ENCODE peak calls at places on chromosomes 5 and 9, in five cellular contexts. Z, V, R, Y and A are unnamed samples.
A peak's percentile ranks its signal among the peaks of the same experiment; 100 is the strongest.

GRCh38 chr9:110142253-110142652 is 65.7 kb downstream of the C9orf152 start:
- DNase-seq in Z (no peak), V (no peak), R (no peak), Y (no peak), A (no peak)

GRCh38 chr9:111603041-111603440 is 3.6 kb upstream of the PTGR1 start:
- DNase-seq in Z (no peak), V (peak; percentile 26), R (no peak), Y (no peak), A (no peak)

GRCh38 chr5:179275941-179276837 is 69.1 kb downstream of the ADAMTS2 start:
- DNase-seq in Z (peak; percentile 98), V (peak; percentile 98), R (peak; percentile 79), Y (no peak), A (no peak)

GRCh38 chr5:61817472-61818326 is 485.6 kb downstream of the ZSWIM6 start:
- DNase-seq in Z (peak; percentile 59), V (peak; percentile 70), R (peak; percentile 74), Y (peak; percentile 84), A (peak; percentile 46)

GRCh38 chr5:173333900-173334685 is 5.9 kb upstream of the STC2 start:
- DNase-seq in Z (peak; percentile 83), V (peak; percentile 80), R (no peak), Y (no peak), A (peak; percentile 17)

GRCh38 chr5:60494144-60494543 is 205.8 kb downstream of the DEPDC1B start:
- DNase-seq in Z (no peak), V (no peak), R (no peak), Y (no peak), A (no peak)

GRCh38 chr5:113223831-113224604 is 210.8 kb downstream of the TSSK1B start:
- DNase-seq in Z (no peak), V (no peak), R (no peak), Y (no peak), A (no peak)

GRCh38 chr5:103890313-103890712 is 327.7 kb upstream of the NUDT12 start:
- DNase-seq in Z (no peak), V (no peak), R (no peak), Y (no peak), A (no peak)

GRCh38 chr9:91034976-91035824 is 233.6 kb downstream of the SYK start:
- DNase-seq in Z (no peak), V (no peak), R (peak; percentile 47), Y (no peak), A (no peak)

GRCh38 chr9:1837453-1838084 is 177.6 kb upstream of the SMARCA2 start:
- DNase-seq in Z (peak; percentile 18), V (peak; percentile 26), R (no peak), Y (peak; percentile 39), A (peak; percentile 6)

GRCh38 chr9:123105490-123105889 is 72.0 kb downstream of the GPR21 start:
- DNase-seq in Z (no peak), V (no peak), R (no peak), Y (no peak), A (no peak)

GRCh38 chr9:99421369-99421768 is 199.3 kb downstream of the SEC61B start:
- DNase-seq in Z (no peak), V (no peak), R (no peak), Y (no peak), A (no peak)

GRCh38 chr9:96491079-96491879 is 41.3 kb downstream of the HABP4 start:
- DNase-seq in Z (peak; percentile 79), V (peak; percentile 67), R (no peak), Y (no peak), A (no peak)

GRCh38 chr5:57434227-57434640 is 48.4 kb downstream of the ACTBL2 start:
- DNase-seq in Z (no peak), V (peak; percentile 93), R (no peak), Y (no peak), A (no peak)

GRCh38 chr5:41252036-41252435 is 38.7 kb upstream of the C6 start:
- DNase-seq in Z (peak; percentile 28), V (peak; percentile 26), R (no peak), Y (no peak), A (no peak)

GRCh38 chr9:17019398-17019797 is 115.4 kb upstream of the CNTLN start:
- DNase-seq in Z (no peak), V (no peak), R (no peak), Y (no peak), A (no peak)

GRCh38 chr5:159469496-159470370 is 139.4 kb upstream of the IL12B start:
- DNase-seq in Z (no peak), V (no peak), R (no peak), Y (peak; percentile 36), A (no peak)

DNA sequence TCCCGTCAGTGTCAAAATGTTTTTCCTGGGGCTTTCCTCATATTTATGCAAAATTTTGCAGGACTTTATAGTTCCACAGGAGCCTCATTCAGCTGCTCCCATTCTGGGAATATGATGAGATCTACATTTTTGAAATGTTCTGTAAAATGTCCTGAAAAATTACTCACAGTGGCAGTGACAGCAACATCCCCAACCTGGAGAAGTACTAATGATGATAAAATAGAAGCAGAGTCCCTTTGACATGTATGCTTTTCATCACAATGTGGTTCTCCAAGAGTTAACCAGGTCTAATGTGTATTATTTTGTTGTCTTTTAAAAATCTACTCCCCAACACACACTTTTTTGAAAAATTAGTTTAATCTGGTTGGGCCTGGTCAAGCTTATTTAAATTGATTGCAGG is 36.1 kb downstream of the RORB start:
- DNase-seq in Z (no peak), V (no peak), R (no peak), Y (no peak), A (no peak)
- H3K4me3 ChIP-seq in Z (no peak overlapping the region), V (no peak overlapping the region), R (no peak overlapping the region), Y (no peak overlapping the region), A (no peak overlapping the region)

GRCh38 chr9:128829477-128830251 is at the start of gene SPOUT1:
- DNase-seq in Z (peak; percentile 86), V (peak; percentile 91), R (peak; percentile 97), Y (peak; percentile 97), A (peak; percentile 91)
- H3K27ac ChIP-seq in Z (peak within 1 kb of the TSS; percentile 50), V (peak within 1 kb of the TSS; percentile 49), R (peak within 1 kb of the TSS; percentile 75), Y (peak within 1 kb of the TSS; percentile 82), A (peak within 1 kb of the TSS; percentile 51)

GRCh38 chr5:138905541-138905940 is 30.4 kb upstream of the LRRTM2 start:
- DNase-seq in Z (no peak), V (no peak), R (no peak), Y (no peak), A (peak; percentile 41)

GRCh38 chr5:138898742-138899141 is 23.6 kb upstream of the LRRTM2 start:
- DNase-seq in Z (no peak), V (no peak), R (no peak), Y (no peak), A (no peak)

GRCh38 chr5:138901716-138902115 is 26.6 kb upstream of the LRRTM2 start:
- DNase-seq in Z (no peak), V (no peak), R (no peak), Y (peak; percentile 51), A (no peak)

GRCh38 chr5:138900281-138900965 is 25.3 kb upstream of the LRRTM2 start:
- DNase-seq in Z (peak; percentile 43), V (peak; percentile 42), R (no peak), Y (peak; percentile 89), A (peak; percentile 76)

DNA sequence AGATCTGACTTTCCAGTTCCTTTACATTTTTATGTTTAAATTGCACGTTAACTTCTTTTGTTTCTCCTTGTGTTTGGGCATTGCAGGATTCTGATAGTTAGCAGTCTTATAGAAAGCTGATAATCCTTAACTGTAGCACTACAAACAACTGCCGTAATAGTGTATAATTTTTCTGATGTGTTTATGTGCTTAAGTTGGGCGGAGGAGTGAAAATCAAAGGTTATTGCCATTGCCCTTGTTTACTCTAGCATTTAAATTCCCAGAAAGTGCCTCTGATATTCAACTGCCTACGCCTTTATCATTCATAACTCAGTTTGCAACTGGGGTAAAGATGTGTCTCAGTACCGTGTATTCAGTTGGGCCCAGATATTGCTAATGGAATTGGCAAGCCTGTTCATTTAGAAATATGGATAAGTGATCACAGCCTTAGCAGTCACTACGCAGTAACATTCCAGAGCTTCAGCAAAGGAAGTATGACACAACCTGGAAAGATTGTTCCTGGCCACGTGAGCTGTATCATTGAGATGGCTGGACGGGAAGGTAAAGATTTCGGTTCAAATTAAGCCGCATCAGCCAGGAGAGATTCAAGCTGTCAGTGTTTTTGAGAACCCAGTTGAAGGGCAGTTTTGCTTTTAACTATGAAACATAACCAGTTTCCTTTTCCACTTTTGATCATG is 28.1 kb upstream of the LRRTM2 start:
- DNase-seq in Z (peak; percentile 38), V (peak; percentile 62), R (no peak), Y (no peak), A (peak; percentile 38)
- H3K4me3 ChIP-seq in Z (no peak overlapping the region), V (no peak overlapping the region), R (no peak overlapping the region), Y (no peak overlapping the region), A (no peak overlapping the region)

GRCh38 chr9:88988796-88989641 is 2.2 kb upstream of the S1PR3 start:
- DNase-seq in Z (peak; percentile 55), V (peak; percentile 80), R (no peak), Y (peak; percentile 77), A (peak; percentile 60)
- H3K27ac ChIP-seq in Z (no peak overlapping the region), V (no peak overlapping the region), R (peak overlapping the region; percentile 22), Y (peak overlapping the region; percentile 47), A (no peak overlapping the region)

GRCh38 chr9:136975624-136976023 is 1.7 kb upstream of the PTGDS start:
- DNase-seq in Z (no peak), V (peak; percentile 36), R (no peak), Y (no peak), A (no peak)

GRCh38 chr9:136978073-136978864 is 965 bp downstream of the PTGDS start:
- DNase-seq in Z (peak; percentile 62), V (peak; percentile 76), R (peak; percentile 72), Y (peak; percentile 79), A (no peak)

GRCh38 chr9:136978865-136979544 is 1.7 kb downstream of the PTGDS start:
- DNase-seq in Z (no peak), V (no peak), R (no peak), Y (no peak), A (no peak)

GRCh38 chr9:136974834-136975535 is 2.3 kb upstream of the PTGDS start:
- DNase-seq in Z (no peak), V (no peak), R (no peak), Y (no peak), A (no peak)

GRCh38 chr9:136977223-136978072 is at the start of gene PTGDS:
- DNase-seq in Z (peak; percentile 58), V (peak; percentile 83), R (no peak), Y (no peak), A (no peak)
- H3K4me3 ChIP-seq in Z (peak within 1 kb of the TSS; percentile 55), V (peak within 1 kb of the TSS; percentile 22), R (peak within 1 kb of the TSS; percentile 43), Y (peak within 1 kb of the TSS; percentile 50), A (peak within 1 kb of the TSS; percentile 42)

GRCh38 chr9:92877531-92878430 is at the start of gene ZNF484:
- DNase-seq in Z (peak; percentile 98), V (peak; percentile 99), R (peak; percentile 100), Y (peak; percentile 99), A (peak; percentile 96)

GRCh38 chr9:92870289-92870688 is 7.5 kb downstream of the ZNF484 start:
- DNase-seq in Z (no peak), V (no peak), R (no peak), Y (no peak), A (no peak)

GRCh38 chr9:92875373-92875772 is 2.5 kb downstream of the ZNF484 start:
- DNase-seq in Z (no peak), V (no peak), R (no peak), Y (no peak), A (no peak)
- H3K27ac ChIP-seq in Z (no peak overlapping the region), V (no peak overlapping the region), R (no peak overlapping the region), Y (no peak overlapping the region), A (no peak overlapping the region)

GRCh38 chr5:134043793-134044525 is 39.2 kb upstream of the VDAC1 start:
- DNase-seq in Z (no peak), V (no peak), R (no peak), Y (no peak), A (no peak)
- H3K4me3 ChIP-seq in Z (no peak overlapping the region), V (no peak overlapping the region), R (no peak overlapping the region), Y (no peak overlapping the region), A (no peak overlapping the region)